ENCODE peak calls at places on chromosomes 7 and 10, in six cellular contexts. One of them, this sample, is unnamed.
A peak's percentile ranks its signal among the peaks of the same experiment; 100 is the strongest.

GRCh38 chr7:81687062-81687461 is 82.8 kb downstream of the HGF start:
- DNase-seq in GM12878: no peak
- DNase-seq in HCT116: no peak
- DNase-seq in H1: no peak
- DNase-seq in K562: no peak
- DNase-seq in HepG2: no peak
- DNase-seq in this sample: no peak

GRCh38 chr7:13035233-13035632 is 347.8 kb downstream of the ARL4A start:
- DNase-seq in GM12878: no peak
- DNase-seq in HCT116: no peak
- DNase-seq in H1: no peak
- DNase-seq in K562: no peak
- DNase-seq in HepG2: no peak
- DNase-seq in this sample: no peak

GRCh38 chr10:91887075-91887899 is 22.0 kb downstream of the FGFBP3 start:
- DNase-seq in GM12878: no peak
- DNase-seq in HCT116: no peak
- DNase-seq in H1: peak; percentile 90
- DNase-seq in K562: no peak
- DNase-seq in HepG2: peak; percentile 58
- DNase-seq in this sample: peak; percentile 86

GRCh38 chr7:42686594-42687156 is 225.2 kb downstream of the C7orf25 start:
- DNase-seq in GM12878: no peak
- DNase-seq in HCT116: no peak
- DNase-seq in H1: peak; percentile 62
- DNase-seq in K562: no peak
- DNase-seq in HepG2: no peak
- DNase-seq in this sample: peak; percentile 94

GRCh38 chr7:158973941-158974785 is 117.8 kb downstream of the DYNC2I1 start:
- DNase-seq in GM12878: no peak
- DNase-seq in HCT116: no peak
- DNase-seq in H1: no peak
- DNase-seq in K562: no peak
- DNase-seq in HepG2: no peak
- DNase-seq in this sample: no peak

GRCh38 chr7:22445140-22445722 is 54.8 kb downstream of the STEAP1B start:
- DNase-seq in GM12878: no peak
- DNase-seq in HCT116: no peak
- DNase-seq in H1: no peak
- DNase-seq in K562: no peak
- DNase-seq in HepG2: no peak
- DNase-seq in this sample: no peak

GRCh38 chr10:124465003-124465776 is 3.6 kb downstream of the LHPP start:
- DNase-seq in GM12878: peak; percentile 25
- DNase-seq in HCT116: no peak
- DNase-seq in H1: no peak
- DNase-seq in K562: peak; percentile 39
- DNase-seq in HepG2: no peak
- DNase-seq in this sample: no peak

GRCh38 chr7:66050990-66051424 is 24.6 kb upstream of the ASL start:
- DNase-seq in GM12878: no peak
- DNase-seq in HCT116: no peak
- DNase-seq in H1: no peak
- DNase-seq in K562: no peak
- DNase-seq in HepG2: peak; percentile 82
- DNase-seq in this sample: no peak

GRCh38 chr7:66748127-66748511 is 7.6 kb downstream of the RABGEF1 start:
- DNase-seq in GM12878: no peak
- DNase-seq in HCT116: no peak
- DNase-seq in H1: no peak
- DNase-seq in K562: no peak
- DNase-seq in HepG2: no peak
- DNase-seq in this sample: no peak

GRCh38 chr10:10745281-10745680 is 272.4 kb upstream of the CELF2 start:
- DNase-seq in GM12878: no peak
- DNase-seq in HCT116: no peak
- DNase-seq in H1: no peak
- DNase-seq in K562: no peak
- DNase-seq in HepG2: no peak
- DNase-seq in this sample: peak; percentile 1

GRCh38 chr7:115558186-115558585 is 472.4 kb downstream of the TFEC start:
- DNase-seq in GM12878: no peak
- DNase-seq in HCT116: no peak
- DNase-seq in H1: no peak
- DNase-seq in K562: no peak
- DNase-seq in HepG2: no peak
- DNase-seq in this sample: no peak

DNA sequence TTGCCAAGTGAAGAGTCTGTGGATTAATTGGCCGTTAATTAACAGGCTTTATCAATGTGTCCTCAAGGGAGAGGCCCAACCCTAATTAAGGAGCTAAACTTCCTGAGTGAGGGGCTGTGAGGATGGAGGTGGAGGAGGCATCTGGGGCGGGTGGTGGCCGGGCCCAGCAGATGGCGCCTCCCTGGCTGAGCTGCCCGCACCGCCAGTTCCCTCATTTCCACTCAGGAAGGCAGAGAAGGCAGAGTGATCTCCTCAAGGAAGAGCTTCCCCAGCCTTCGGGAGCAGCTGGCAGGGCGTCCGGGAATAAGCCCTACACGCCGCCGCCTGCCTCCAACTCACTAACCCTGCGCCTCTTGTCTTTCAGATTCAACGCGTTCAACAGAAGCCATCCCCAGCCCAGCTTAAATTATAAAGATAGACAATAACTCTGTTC is 112.2 kb downstream of the CYTH3 start:
- DNase-seq in GM12878: no peak
- DNase-seq in HCT116: no peak
- DNase-seq in H1: peak; percentile 60
- DNase-seq in K562: no peak
- DNase-seq in HepG2: no peak
- DNase-seq in this sample: peak; percentile 28
- TF ChIP-seq ZNF274 in GM12878: no peak
- TF ChIP-seq ZNF274 in HCT116: no peak
- TF ChIP-seq ZNF274 in H1: no peak
- TF ChIP-seq ZNF274 in K562: no peak
- TF ChIP-seq ZNF274 in HepG2: no peak
- TF ChIP-seq ZNF274 in this sample: no peak

DNA sequence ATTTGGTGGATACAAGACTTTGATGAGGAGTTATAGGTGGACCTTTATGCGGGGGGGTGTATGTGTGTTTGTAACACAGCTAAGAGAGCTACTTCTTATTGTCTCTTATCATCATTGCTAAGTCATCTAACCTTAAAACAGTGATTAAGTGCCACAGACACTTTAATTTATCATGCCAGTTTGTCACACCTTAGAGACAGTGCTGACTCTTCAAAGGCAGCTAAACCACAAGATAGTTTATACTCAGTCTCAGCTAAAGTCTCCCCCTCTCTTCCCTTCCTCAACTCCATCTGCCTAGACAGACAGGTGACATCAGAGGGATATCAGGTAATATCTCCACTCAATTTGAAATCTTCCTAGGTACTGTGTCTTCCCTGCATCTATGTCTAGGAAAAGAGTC is 42.2 kb downstream of the MYPN start:
- DNase-seq in GM12878: no peak
- DNase-seq in HCT116: no peak
- DNase-seq in H1: no peak
- DNase-seq in K562: no peak
- DNase-seq in HepG2: no peak
- DNase-seq in this sample: no peak
- H3K4me1 ChIP-seq in GM12878: no peaks in the 10 kb centered on the region
- H3K4me1 ChIP-seq in HCT116: peaks cover 15% of the 10 kb centered on the region
- H3K4me1 ChIP-seq in H1: peaks cover 8% of the 10 kb centered on the region
- H3K4me1 ChIP-seq in K562: no peaks in the 10 kb centered on the region
- H3K4me1 ChIP-seq in HepG2: peaks cover 13% of the 10 kb centered on the region
- H3K4me1 ChIP-seq in this sample: no peaks in the 10 kb centered on the region

GRCh38 chr10:127935115-127935561 is 28.2 kb downstream of the PTPRE start:
- DNase-seq in GM12878: no peak
- DNase-seq in HCT116: no peak
- DNase-seq in H1: no peak
- DNase-seq in K562: no peak
- DNase-seq in HepG2: no peak
- DNase-seq in this sample: no peak
- TF ChIP-seq ZNF274 in GM12878: no peak
- TF ChIP-seq ZNF274 in HCT116: no peak
- TF ChIP-seq ZNF274 in H1: no peak
- TF ChIP-seq ZNF274 in K562: no peak
- TF ChIP-seq ZNF274 in HepG2: no peak
- TF ChIP-seq ZNF274 in this sample: no peak

DNA sequence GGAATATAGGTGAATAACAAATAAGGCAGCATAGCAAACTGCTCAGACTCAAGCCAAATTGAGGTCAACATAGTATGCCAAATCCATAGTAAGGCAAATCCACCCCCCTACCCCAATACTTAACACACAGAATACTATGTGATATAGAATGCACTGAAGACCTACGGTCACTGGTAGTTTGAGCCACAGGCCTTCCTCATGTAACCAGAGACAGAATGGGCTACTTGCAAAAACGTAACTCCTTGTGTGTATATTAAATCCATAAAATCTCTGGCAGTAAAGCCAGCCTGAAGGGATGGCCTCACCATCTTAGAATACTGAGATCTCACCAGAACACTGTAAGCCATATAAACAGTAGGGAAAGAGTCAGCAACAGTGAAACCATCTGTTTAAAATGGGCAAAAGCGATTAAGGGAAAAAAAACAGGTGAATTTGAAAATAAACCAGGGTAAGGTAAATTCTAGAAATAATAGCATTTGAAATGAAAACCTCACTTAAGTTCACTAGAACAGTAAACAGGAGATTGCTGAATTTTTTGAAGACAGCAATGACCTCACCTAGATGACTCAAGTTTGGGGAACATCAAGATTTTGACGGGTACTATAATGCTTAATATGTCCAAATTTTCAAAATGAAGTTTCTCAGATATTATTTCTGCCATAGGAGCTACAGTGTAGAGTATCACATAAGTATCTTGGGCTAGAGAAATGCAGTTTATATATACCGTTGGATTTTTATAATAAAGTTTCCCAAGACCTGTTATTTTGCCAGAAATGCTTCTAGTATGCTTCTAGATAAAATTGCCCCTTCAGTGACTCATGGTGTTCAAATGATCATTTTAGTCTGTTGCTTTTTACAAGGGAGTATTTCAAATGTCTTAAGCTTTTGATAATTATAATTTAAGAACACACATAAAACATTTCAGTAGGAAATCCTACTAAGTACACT is 13.9 kb downstream of the HNRNPA2B1 start:
- DNase-seq in GM12878: no peak
- DNase-seq in HCT116: no peak
- DNase-seq in H1: no peak
- DNase-seq in K562: no peak
- DNase-seq in HepG2: no peak
- DNase-seq in this sample: no peak
- H3K4me1 ChIP-seq in GM12878: peaks cover 8% of the 10 kb centered on the region
- H3K4me1 ChIP-seq in HCT116: no peaks in the 10 kb centered on the region
- H3K4me1 ChIP-seq in H1: no peaks in the 10 kb centered on the region
- H3K4me1 ChIP-seq in K562: peaks cover 8% of the 10 kb centered on the region
- H3K4me1 ChIP-seq in HepG2: peaks cover 17% of the 10 kb centered on the region
- H3K4me1 ChIP-seq in this sample: no peaks in the 10 kb centered on the region

GRCh38 chr7:17632401-17632800 is 307.9 kb downstream of the SNX13 start:
- DNase-seq in GM12878: no peak
- DNase-seq in HCT116: no peak
- DNase-seq in H1: no peak
- DNase-seq in K562: no peak
- DNase-seq in HepG2: no peak
- DNase-seq in this sample: no peak
- TF ChIP-seq ZNF274 in GM12878: no peak
- TF ChIP-seq ZNF274 in HCT116: no peak
- TF ChIP-seq ZNF274 in H1: no peak
- TF ChIP-seq ZNF274 in K562: no peak
- TF ChIP-seq ZNF274 in HepG2: no peak
- TF ChIP-seq ZNF274 in this sample: no peak

GRCh38 chr7:55308186-55308929 is 56.8 kb upstream of the LANCL2 start:
- DNase-seq in GM12878: no peak
- DNase-seq in HCT116: no peak
- DNase-seq in H1: no peak
- DNase-seq in K562: no peak
- DNase-seq in HepG2: peak; percentile 30
- DNase-seq in this sample: no peak

GRCh38 chr7:55310626-55311025 is 54.5 kb upstream of the LANCL2 start:
- DNase-seq in GM12878: no peak
- DNase-seq in HCT116: no peak
- DNase-seq in H1: no peak
- DNase-seq in K562: no peak
- DNase-seq in HepG2: no peak
- DNase-seq in this sample: no peak

GRCh38 chr7:55307123-55307916 is 57.8 kb upstream of the LANCL2 start:
- DNase-seq in GM12878: no peak
- DNase-seq in HCT116: peak; percentile 3
- DNase-seq in H1: no peak
- DNase-seq in K562: no peak
- DNase-seq in HepG2: no peak
- DNase-seq in this sample: no peak

GRCh38 chr7:55306331-55306730 is 58.8 kb upstream of the LANCL2 start:
- DNase-seq in GM12878: no peak
- DNase-seq in HCT116: no peak
- DNase-seq in H1: no peak
- DNase-seq in K562: no peak
- DNase-seq in HepG2: no peak
- DNase-seq in this sample: no peak

GRCh38 chr7:55309040-55309991 is 55.8 kb upstream of the LANCL2 start:
- DNase-seq in GM12878: peak; percentile 99
- DNase-seq in HCT116: no peak
- DNase-seq in H1: no peak
- DNase-seq in K562: no peak
- DNase-seq in HepG2: no peak
- DNase-seq in this sample: no peak
- H3K4me1 ChIP-seq in GM12878: peaks cover 52% of the 10 kb centered on the region
- H3K4me1 ChIP-seq in HCT116: no peaks in the 10 kb centered on the region
- H3K4me1 ChIP-seq in H1: peaks cover 5% of the 10 kb centered on the region
- H3K4me1 ChIP-seq in K562: no peaks in the 10 kb centered on the region
- H3K4me1 ChIP-seq in HepG2: no peaks in the 10 kb centered on the region
- H3K4me1 ChIP-seq in this sample: no peaks in the 10 kb centered on the region

DNA sequence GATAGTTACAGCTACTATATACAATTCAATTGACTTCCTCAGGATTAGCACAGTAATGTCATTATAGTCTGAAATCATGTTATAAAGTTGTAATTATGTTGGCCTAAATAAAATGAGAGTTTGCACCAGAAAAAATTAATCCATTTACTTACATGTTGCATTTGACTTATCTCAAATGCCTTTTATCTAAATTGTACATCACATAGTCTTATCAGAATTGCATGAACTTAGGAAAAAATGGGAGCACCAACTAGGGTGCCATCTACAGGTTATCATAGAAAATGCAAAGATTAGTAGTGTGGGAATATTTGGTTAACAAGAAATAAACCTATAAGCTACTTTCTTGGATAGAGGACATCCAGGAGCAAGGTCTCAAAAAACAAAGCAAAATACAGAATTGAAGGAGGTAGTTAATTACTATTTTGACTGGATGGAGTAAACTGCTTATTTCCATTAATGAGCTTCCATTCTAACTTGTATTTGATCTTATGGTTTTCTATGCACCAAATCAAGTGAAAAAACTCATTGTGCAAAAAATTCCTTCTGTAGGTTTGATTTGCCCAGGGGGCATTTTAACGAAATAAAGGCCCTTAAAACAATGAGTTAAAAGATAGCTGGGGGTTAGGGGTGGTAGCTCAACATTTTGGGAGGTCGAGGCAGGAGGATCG is 60.0 kb upstream of the ORC5 start:
- DNase-seq in GM12878: no peak
- DNase-seq in HCT116: no peak
- DNase-seq in H1: no peak
- DNase-seq in K562: no peak
- DNase-seq in HepG2: peak; percentile 4
- DNase-seq in this sample: no peak
- TF ChIP-seq ZNF274 in GM12878: no peak
- TF ChIP-seq ZNF274 in HCT116: no peak
- TF ChIP-seq ZNF274 in H1: no peak
- TF ChIP-seq ZNF274 in K562: no peak
- TF ChIP-seq ZNF274 in HepG2: no peak
- TF ChIP-seq ZNF274 in this sample: no peak